ENCODE peak calls at places on chromosomes 16 and 17, in five cellular contexts. K is H1, J is GM12878, X is WTC11, Q is K562. N is an unnamed sample.

GRCh38 chr16:29743827-29744531 is 1.8 kb downstream of the C16orf54 start:
- DNase-seq in K (no peak), J (no peak), X (no peak), Q (no peak), N (no peak)

GRCh38 chr16:75064403-75065148 is 52.0 kb downstream of the LDHD start:
- DNase-seq in K (no peak), J (no peak), X (no peak), Q (peak), N (peak)

GRCh38 chr16:14564323-14564722 is 65.7 kb downstream of the PARN start:
- DNase-seq in K (no peak), J (no peak), X (no peak), Q (no peak), N (peak)

GRCh38 chr17:68260051-68260762 is 12.4 kb downstream of the AMZ2 start:
- DNase-seq in K (no peak), J (no peak), X (no peak), Q (no peak), N (no peak)

GRCh38 chr17:45451131-45451530 is 18.5 kb upstream of the ARHGAP27 start:
- DNase-seq in K (no peak), J (no peak), X (peak), Q (no peak), N (no peak)

GRCh38 chr16:57949595-57950238 is 21.2 kb downstream of the CNGB1 start:
- DNase-seq in K (no peak), J (no peak), X (no peak), Q (no peak), N (no peak)

GRCh38 chr16:50547944-50548658 is at the start of gene NKD1:
- DNase-seq in K (no peak), J (no peak), X (peak), Q (peak), N (peak)

GRCh38 chr16:85917012-85917411 is 18.1 kb downstream of the IRF8 start:
- DNase-seq in K (no peak), J (no peak), X (peak), Q (no peak), N (no peak)

GRCh38 chr17:1588781-1589585 is 26.4 kb upstream of the PITPNA start:
- DNase-seq in K (no peak), J (no peak), X (no peak), Q (no peak), N (no peak)

GRCh38 chr17:8365143-8365542 is 11.4 kb downstream of the KRABD2 start:
- DNase-seq in K (no peak), J (no peak), X (no peak), Q (no peak), N (no peak)

GRCh38 chr16:50841081-50841886 is 99.4 kb downstream of the CYLD start:
- DNase-seq in K (no peak), J (no peak), X (peak), Q (peak), N (no peak)

GRCh38 chr16:73616186-73616585 is 568.3 kb upstream of the ZFHX3 start:
- DNase-seq in K (no peak), J (no peak), X (no peak), Q (peak), N (no peak)

GRCh38 chr17:38685485-38685884 is 10.7 kb upstream of the EPOP start:
- DNase-seq in K (no peak), J (no peak), X (no peak), Q (no peak), N (no peak)

GRCh38 chr16:77063617-77064016 is 127.4 kb upstream of the MON1B start:
- DNase-seq in K (no peak), J (no peak), X (no peak), Q (no peak), N (no peak)

GRCh38 chr16:27748868-27749546 is 199.1 kb downstream of the KATNIP start:
- DNase-seq in K (peak), J (peak), X (peak), Q (peak), N (peak)

GRCh38 chr17:73338566-73339247 is 26.9 kb upstream of the CDC42EP4 start:
- DNase-seq in K (no peak), J (no peak), X (no peak), Q (no peak), N (no peak)

GRCh38 chr16:2715519-2715918 is 4.5 kb downstream of the PRSS27 start:
- DNase-seq in K (no peak), J (no peak), X (peak), Q (peak), N (no peak)

GRCh38 chr17:63221941-63222340 is 224.2 kb downstream of the CYB561 start:
- DNase-seq in K (no peak), J (no peak), X (no peak), Q (no peak), N (no peak)

GRCh38 chr17:74690409-74690825 is 22.3 kb downstream of the CD300LF start:
- DNase-seq in K (no peak), J (no peak), X (no peak), Q (no peak), N (no peak)

GRCh38 chr17:57565119-57565635 is 179.9 kb downstream of the CCDC182 start:
- DNase-seq in K (no peak), J (no peak), X (no peak), Q (no peak), N (no peak)

GRCh38 chr16:10988164-10988803 is 43.9 kb downstream of the CLEC16A start:
- DNase-seq in K (no peak), J (no peak), X (peak), Q (no peak), N (no peak)

GRCh38 chr16:49596119-49596518 is 222.5 kb downstream of the C16orf78 start:
- DNase-seq in K (no peak), J (no peak), X (no peak), Q (no peak), N (no peak)

GRCh38 chr16:24318670-24319069 is 62.5 kb downstream of the CACNG3 start:
- DNase-seq in K (peak), J (no peak), X (peak), Q (no peak), N (no peak)

GRCh38 chr16:8958344-8958808 is 5.3 kb downstream of the USP7 start:
- DNase-seq in K (no peak), J (no peak), X (no peak), Q (peak), N (no peak)

GRCh38 chr16:87560428-87561199 is 41.7 kb upstream of the JPH3 start:
- DNase-seq in K (peak), J (no peak), X (peak), Q (peak), N (no peak)

GRCh38 chr17:75082683-75083082 is 5.1 kb upstream of the SLC16A5 start:
- DNase-seq in K (no peak), J (no peak), X (no peak), Q (no peak), N (no peak)

GRCh38 chr17:34001246-34001645 is 253.8 kb upstream of the CCL2 start:
- DNase-seq in K (no peak), J (no peak), X (no peak), Q (no peak), N (no peak)

GRCh38 chr16:89473791-89474414 is 16.5 kb downstream of the ANKRD11 start:
- DNase-seq in K (no peak), J (no peak), X (no peak), Q (no peak), N (no peak)
- TF ChIP-seq ATF2 in K (no peak), J (no peak), X (no peak), Q (no peak), N (no peak)

DNA sequence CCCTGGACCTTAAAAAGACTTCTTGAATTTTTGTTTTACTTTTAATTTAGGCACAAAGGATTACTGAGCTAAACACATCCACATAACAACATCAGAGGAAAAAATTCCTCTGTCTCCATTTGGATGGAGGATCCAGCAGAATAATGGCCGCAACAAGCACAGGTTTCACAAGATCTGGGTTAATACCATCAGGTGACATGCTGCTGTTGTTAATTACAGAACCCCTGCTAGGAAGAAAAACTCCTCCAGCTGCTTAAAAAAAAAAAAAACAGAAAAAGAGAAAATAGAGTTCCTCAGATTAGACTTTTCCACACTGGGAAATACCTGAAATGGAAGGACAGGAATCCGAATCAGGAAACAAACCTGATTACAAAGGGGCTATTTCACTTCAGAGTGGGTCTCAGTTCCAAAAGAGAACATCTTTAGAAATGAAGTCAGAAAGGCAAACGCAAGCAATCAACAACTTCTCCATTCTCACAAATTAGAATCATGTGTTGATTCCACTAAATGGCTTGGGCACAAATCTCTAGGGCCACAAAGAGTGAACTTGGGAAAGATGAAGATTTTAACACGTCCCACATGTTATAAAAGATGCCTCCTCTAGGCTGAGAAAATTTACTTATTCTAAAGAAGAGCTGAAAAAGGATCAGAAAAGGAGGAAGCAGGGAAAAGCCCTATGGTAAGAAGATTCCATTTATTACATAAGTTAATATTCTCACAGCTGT is 44.0 kb downstream of the SPOP start:
- DNase-seq in K (no peak), J (no peak), X (no peak), Q (no peak), N (no peak)
- TF ChIP-seq ATF2 in K (no peak), J (no peak), X (no peak), Q (no peak), N (no peak)

GRCh38 chr17:42110301-42111264 is 1.9 kb downstream of the DHX58 start:
- DNase-seq in K (no peak), J (no peak), X (no peak), Q (no peak), N (no peak)

GRCh38 chr17:42107124-42107523 is 5.4 kb downstream of the DHX58 start:
- DNase-seq in K (no peak), J (no peak), X (no peak), Q (no peak), N (no peak)

GRCh38 chr17:42106009-42106408 is 6.5 kb downstream of the DHX58 start:
- DNase-seq in K (no peak), J (no peak), X (no peak), Q (no peak), N (no peak)

GRCh38 chr17:42109086-42109485 is 3.4 kb downstream of the DHX58 start:
- DNase-seq in K (no peak), J (no peak), X (no peak), Q (no peak), N (no peak)

DNA sequence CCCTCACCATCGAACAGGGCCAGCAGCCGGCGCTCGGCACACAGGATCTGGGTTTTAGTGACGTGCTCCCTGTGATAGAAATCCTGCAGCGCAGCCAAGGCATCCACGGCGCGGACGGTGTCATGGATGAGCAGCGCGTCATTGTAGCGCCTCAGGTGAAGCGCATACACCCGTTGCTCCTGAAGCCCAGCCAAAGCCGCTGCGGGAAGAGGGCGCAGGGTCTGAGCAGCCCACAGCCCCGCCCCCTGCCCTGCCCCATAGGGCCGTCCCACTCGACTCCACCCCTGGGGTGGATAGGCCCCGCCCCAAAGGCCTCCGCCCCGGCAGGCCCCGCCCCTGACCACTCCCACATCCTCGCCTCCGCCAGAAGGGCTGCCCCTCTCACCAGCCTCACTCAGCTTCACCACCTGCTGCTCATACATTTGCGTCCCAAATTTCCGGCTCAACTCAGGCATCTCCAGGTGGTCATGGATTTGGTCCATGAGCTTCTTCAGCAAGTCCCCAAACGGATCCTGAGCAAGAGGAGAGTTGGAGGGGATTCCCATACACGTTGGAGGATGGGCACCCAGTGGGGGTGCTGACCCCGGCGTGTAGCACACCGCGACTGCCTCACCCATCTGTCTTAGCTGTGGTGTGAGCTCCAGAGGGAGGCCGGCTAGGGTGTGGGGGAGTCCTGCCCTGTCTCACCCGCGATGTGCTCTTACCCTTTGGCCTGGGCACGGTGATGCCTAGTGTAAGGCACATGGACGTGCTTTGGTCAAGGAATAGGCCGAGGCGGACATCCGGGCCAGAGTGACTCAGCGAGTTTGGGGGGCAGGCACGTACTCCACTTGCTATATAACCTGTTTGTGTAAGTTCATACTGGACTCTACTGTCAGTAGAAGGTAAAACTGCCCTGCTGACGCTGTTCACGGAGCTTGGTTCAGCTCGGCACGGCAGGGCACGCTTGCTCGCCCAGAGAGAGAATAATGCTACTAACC is 4.6 kb downstream of the DHX58 start:
- DNase-seq in K (peak), J (no peak), X (peak), Q (peak), N (no peak)
- TF ChIP-seq ATF2 in K (no peak), J (no peak), X (no peak), Q (no peak), N (no peak)

GRCh38 chr16:67879936-67880335 is 4.7 kb upstream of the NRN1L start:
- DNase-seq in K (no peak), J (no peak), X (no peak), Q (no peak), N (no peak)

GRCh38 chr16:67880584-67880983 is 4.1 kb upstream of the NRN1L start:
- DNase-seq in K (no peak), J (no peak), X (no peak), Q (no peak), N (no peak)

GRCh38 chr16:67878846-67879245 is 5.8 kb upstream of the NRN1L start:
- DNase-seq in K (no peak), J (no peak), X (no peak), Q (no peak), N (no peak)

GRCh38 chr16:67878232-67878631 is 5.4 kb downstream of the EDC4 start:
- DNase-seq in K (no peak), J (no peak), X (no peak), Q (no peak), N (no peak)

GRCh38 chr16:67879462-67879861 is 5.2 kb upstream of the NRN1L start:
- DNase-seq in K (no peak), J (no peak), X (no peak), Q (no peak), N (no peak)
- TF ChIP-seq ATF2 in K (no peak), J (no peak), X (no peak), Q (no peak), N (no peak)

GRCh38 chr17:55278173-55278748 is 13.5 kb downstream of the HLF start:
- DNase-seq in K (no peak), J (no peak), X (no peak), Q (no peak), N (no peak)

GRCh38 chr17:55274371-55275255 is 9.9 kb downstream of the HLF start:
- DNase-seq in K (no peak), J (no peak), X (no peak), Q (no peak), N (no peak)

GRCh38 chr17:55279203-55279602 is 14.4 kb downstream of the HLF start:
- DNase-seq in K (no peak), J (no peak), X (no peak), Q (no peak), N (no peak)

GRCh38 chr17:55273579-55274370 is 9.0 kb downstream of the HLF start:
- DNase-seq in K (no peak), J (no peak), X (no peak), Q (no peak), N (no peak)

DNA sequence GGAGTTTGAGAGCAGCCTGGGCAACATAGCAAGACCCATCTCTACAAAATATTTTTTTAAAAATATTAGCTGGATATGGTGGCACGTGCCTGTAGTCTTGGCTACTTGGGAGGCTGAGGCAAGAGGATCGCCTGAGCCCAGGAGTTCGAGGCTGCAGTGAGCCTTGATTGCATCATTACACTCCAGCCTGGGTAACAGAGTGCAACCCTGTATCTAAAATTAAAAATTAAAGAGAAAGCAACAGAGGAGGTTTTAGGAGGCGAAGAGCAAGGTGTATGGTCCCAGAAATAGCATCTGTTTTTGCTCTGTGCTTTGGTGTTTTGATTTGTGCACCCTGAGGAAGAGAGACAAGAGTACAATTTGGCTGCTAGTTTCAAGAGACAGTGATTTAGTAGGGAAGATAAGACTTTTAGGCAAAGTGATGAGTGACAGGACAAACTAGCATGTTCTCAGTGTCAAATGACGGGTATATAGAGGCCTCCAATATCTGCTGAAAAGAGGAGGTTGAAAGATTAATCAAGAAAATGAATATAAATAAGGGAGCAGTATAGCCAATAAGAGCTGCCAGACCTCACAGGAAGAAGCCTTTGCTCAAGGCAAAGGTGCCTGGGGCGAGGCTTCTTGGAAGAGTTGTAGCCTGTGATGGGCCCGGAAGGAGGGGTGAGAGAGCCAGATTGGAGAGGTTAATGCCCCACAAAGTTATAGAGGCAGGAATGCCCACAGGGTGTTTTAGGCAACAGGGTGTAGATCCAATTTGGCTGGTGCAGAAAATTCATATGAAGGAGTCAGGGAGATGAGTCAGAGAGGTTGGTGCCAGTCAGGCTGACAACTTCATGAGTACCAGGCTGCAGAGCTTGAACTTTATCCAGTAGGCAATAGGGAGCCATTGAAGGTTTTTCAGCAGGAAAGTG is 11.4 kb downstream of the HLF start:
- DNase-seq in K (no peak), J (no peak), X (no peak), Q (no peak), N (peak)
- TF ChIP-seq ATF2 in K (no peak), J (no peak), X (no peak), Q (no peak), N (peak)

GRCh38 chr17:32626371-32626770 is 139.6 kb downstream of the CDK5R1 start:
- DNase-seq in K (no peak), J (no peak), X (no peak), Q (no peak), N (no peak)
- TF ChIP-seq ATF2 in K (no peak), J (no peak), X (no peak), Q (no peak), N (no peak)

GRCh38 chr16:54425068-54425467 is 138.5 kb upstream of the IRX3 start:
- DNase-seq in K (no peak), J (no peak), X (no peak), Q (no peak), N (no peak)

GRCh38 chr16:54424043-54424451 is 137.5 kb upstream of the IRX3 start:
- DNase-seq in K (no peak), J (no peak), X (no peak), Q (no peak), N (no peak)

GRCh38 chr16:54422159-54422558 is 135.6 kb upstream of the IRX3 start:
- DNase-seq in K (no peak), J (no peak), X (no peak), Q (no peak), N (no peak)

GRCh38 chr16:54421220-54421619 is 134.6 kb upstream of the IRX3 start:
- DNase-seq in K (no peak), J (no peak), X (no peak), Q (no peak), N (no peak)

DNA sequence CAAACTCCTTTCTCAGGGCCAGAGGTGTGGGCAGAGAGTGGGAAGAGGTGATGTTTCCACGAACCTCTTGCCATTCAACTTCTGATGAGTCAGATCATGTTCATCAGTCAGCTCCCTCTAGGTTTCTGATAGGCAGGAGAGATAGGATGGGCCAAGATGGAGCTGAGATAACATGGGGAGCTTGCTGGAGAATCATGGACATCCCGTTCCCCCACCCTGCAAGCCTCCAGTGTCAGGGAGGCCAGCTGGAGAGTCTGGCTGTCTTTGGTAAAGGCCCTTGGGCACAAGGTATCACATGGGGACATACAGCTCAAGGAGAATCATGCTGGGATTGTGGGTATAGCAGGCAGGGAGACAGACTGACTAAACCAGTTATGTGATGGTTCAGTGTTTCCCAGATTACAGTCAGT is 136.0 kb upstream of the IRX3 start:
- DNase-seq in K (no peak), J (no peak), X (no peak), Q (no peak), N (no peak)
- TF ChIP-seq ATF2 in K (no peak), J (no peak), X (no peak), Q (no peak), N (no peak)